ENCODE peak calls at places on chromosome 6, in seven cellular contexts. D is cardiac muscle cell; J is activated CD4-positive, alpha-beta T cell treated with anti-CD3 and anti-CD28 coated beads for 4 hours; W is astrocyte of the spinal cord; V is fibroblast of villous mesenchyme; R is renal cortical epithelial cell; E is activated T-helper 1 cell treated with anti-CD3 and anti-CD28 coated beads, Interleukin-12 subunit alpha, Interleukin-12 subunit beta, Interleukin-2, Interleukin-4 antibody, amounts not matched to agents 30 ng/mL and 10 ng/mL and 1 ng/mL, durations not matched to agents 14 hours and 24 hours and 36 hours. T is an unnamed sample.

GRCh38 chr6:136323431-136324112 is 33.9 kb upstream of the BCLAF1 start:
- DNase-seq in D (no peak), J (no peak), W (peak), V (peak), R (no peak), E (no peak), T (no peak)

GRCh38 chr6:29005183-29005885 is at the start of gene ZNF311:
- DNase-seq in D (peak), J (peak), W (peak), V (peak), R (peak), E (peak), T (peak)

GRCh38 chr6:166855416-166855815 is 100.9 kb downstream of the RNASET2 start:
- DNase-seq in D (no peak), J (no peak), W (no peak), V (peak), R (no peak), E (no peak), T (no peak)

GRCh38 chr6:147941143-147941542 is 401.5 kb upstream of the SASH1 start:
- DNase-seq in D (no peak), J (no peak), W (peak), V (no peak), R (peak), E (no peak), T (no peak)

GRCh38 chr6:155412335-155412734 is 43.3 kb downstream of the NOX3 start:
- DNase-seq in D (peak), J (no peak), W (peak), V (no peak), R (peak), E (no peak), T (no peak)

GRCh38 chr6:32109114-32109764 is at the start of gene TNXB:
- DNase-seq in D (no peak), J (no peak), W (no peak), V (no peak), R (no peak), E (no peak), T (no peak)

GRCh38 chr6:14881399-14881798 is 364.5 kb upstream of the JARID2 start:
- DNase-seq in D (no peak), J (no peak), W (peak), V (peak), R (peak), E (no peak), T (no peak)

GRCh38 chr6:139080255-139080920 is 51.8 kb downstream of the ABRACL start:
- DNase-seq in D (no peak), J (no peak), W (peak), V (no peak), R (no peak), E (no peak), T (no peak)

GRCh38 chr6:69594405-69594804 is 202.4 kb downstream of the LMBRD1 start:
- DNase-seq in D (no peak), J (no peak), W (no peak), V (no peak), R (no peak), E (no peak), T (no peak)

GRCh38 chr6:56843476-56844349 is 111.2 kb upstream of the BEND6 start:
- DNase-seq in D (peak), J (peak), W (peak), V (peak), R (peak), E (peak), T (peak)

GRCh38 chr6:80223743-80224212 is 117.3 kb downstream of the BCKDHB start:
- DNase-seq in D (no peak), J (no peak), W (peak), V (no peak), R (no peak), E (no peak), T (no peak)

GRCh38 chr6:53101006-53101405 is 35.8 kb downstream of the FBXO9 start:
- DNase-seq in D (no peak), J (no peak), W (no peak), V (no peak), R (no peak), E (no peak), T (no peak)

GRCh38 chr6:29509239-29509638 is 21.5 kb upstream of the MAS1L start:
- DNase-seq in D (no peak), J (no peak), W (no peak), V (no peak), R (no peak), E (no peak), T (no peak)

GRCh38 chr6:128725271-128726233 is 157.4 kb upstream of the LAMA2 start:
- DNase-seq in D (peak), J (no peak), W (peak), V (peak), R (peak), E (no peak), T (no peak)

GRCh38 chr6:149990672-149991402 is 27.1 kb downstream of the ULBP1 start:
- DNase-seq in D (peak), J (no peak), W (no peak), V (no peak), R (no peak), E (no peak), T (no peak)

GRCh38 chr6:150290429-150290828 is 78.4 kb upstream of the IYD start:
- DNase-seq in D (no peak), J (no peak), W (no peak), V (peak), R (peak), E (no peak), T (no peak)

GRCh38 chr6:27129095-27129815 is 118.2 kb upstream of the PRSS16 start:
- DNase-seq in D (no peak), J (no peak), W (no peak), V (no peak), R (no peak), E (no peak), T (no peak)

T was measured in T-helper 2 cell treated with Interferon-gamma antibody and Interleukin-4, amounts not matched to agents 5 μg/mL and 100 μg/mL, for 36 hours.